ENCODE peak calls at places on chromosomes 4 and X, in eight cellular contexts. One of them, this sample, is unnamed.

GRCh38 chr4:15868065-15868464 is 70.5 kb downstream of the FGFBP1 start:
- DNase-seq in stimulated activated CD4-positive, alpha-beta T cell treated with anti-CD3 and anti-CD28 coated beads, Interleukin-12 subunit alpha, Interleukin-12 subunit beta, amount 100 ng/mL, for 24 hours: no peak
- DNase-seq in HEK293T: no peak
- DNase-seq in M059J: peak
- DNase-seq in NCI-H1436: no peak
- DNase-seq in tibial nerve: no peak
- DNase-seq in endothelial cell: no peak
- DNase-seq in NCI-H510A treated with DMSO at 0.1 percent for 48 hours: no peak
- DNase-seq in this sample: no peak

GRCh38 chr4:2074588-2074987 is 15.5 kb downstream of the NAT8L start:
- DNase-seq in HEK293T: no peak
- DNase-seq in M059J: no peak
- DNase-seq in endothelial cell: peak
- DNase-seq in NCI-H510A treated with DMSO at 0.1 percent for 48 hours: no peak
- DNase-seq in NCI-H1436: no peak
- DNase-seq in tibial nerve: no peak
- DNase-seq in stimulated activated CD4-positive, alpha-beta T cell treated with anti-CD3 and anti-CD28 coated beads, Interleukin-12 subunit alpha, Interleukin-12 subunit beta, amount 100 ng/mL, for 24 hours: no peak
- DNase-seq in this sample: no peak

GRCh38 chr4:15182600-15183222 is 180.4 kb downstream of the CPEB2 start:
- DNase-seq in HEK293T: no peak
- DNase-seq in stimulated activated CD4-positive, alpha-beta T cell treated with anti-CD3 and anti-CD28 coated beads, Interleukin-12 subunit alpha, Interleukin-12 subunit beta, amount 100 ng/mL, for 24 hours: no peak
- DNase-seq in tibial nerve: no peak
- DNase-seq in M059J: peak
- DNase-seq in endothelial cell: no peak
- DNase-seq in NCI-H1436: no peak
- DNase-seq in NCI-H510A treated with DMSO at 0.1 percent for 48 hours: no peak
- DNase-seq in this sample: no peak

GRCh38 chr4:87896020-87896621 is 63.4 kb downstream of the MEPE start:
- DNase-seq in NCI-H510A treated with DMSO at 0.1 percent for 48 hours: no peak
- DNase-seq in NCI-H1436: no peak
- DNase-seq in M059J: peak
- DNase-seq in endothelial cell: no peak
- DNase-seq in tibial nerve: peak
- DNase-seq in stimulated activated CD4-positive, alpha-beta T cell treated with anti-CD3 and anti-CD28 coated beads, Interleukin-12 subunit alpha, Interleukin-12 subunit beta, amount 100 ng/mL, for 24 hours: no peak
- DNase-seq in HEK293T: peak
- DNase-seq in this sample: peak

GRCh38 chrX:55839480-55839879 is 121.9 kb downstream of the RRAGB start:
- DNase-seq in HEK293T: no peak
- DNase-seq in M059J: no peak
- DNase-seq in stimulated activated CD4-positive, alpha-beta T cell treated with anti-CD3 and anti-CD28 coated beads, Interleukin-12 subunit alpha, Interleukin-12 subunit beta, amount 100 ng/mL, for 24 hours: no peak
- DNase-seq in NCI-H1436: no peak
- DNase-seq in endothelial cell: no peak
- DNase-seq in NCI-H510A treated with DMSO at 0.1 percent for 48 hours: no peak
- DNase-seq in tibial nerve: no peak
- DNase-seq in this sample: peak

GRCh38 chr4:78059524-78059889 is 2.4 kb downstream of the FRAS1 start:
- DNase-seq in tibial nerve: peak
- DNase-seq in M059J: peak
- DNase-seq in HEK293T: peak
- DNase-seq in endothelial cell: peak
- DNase-seq in stimulated activated CD4-positive, alpha-beta T cell treated with anti-CD3 and anti-CD28 coated beads, Interleukin-12 subunit alpha, Interleukin-12 subunit beta, amount 100 ng/mL, for 24 hours: no peak
- DNase-seq in NCI-H510A treated with DMSO at 0.1 percent for 48 hours: peak
- DNase-seq in NCI-H1436: peak
- DNase-seq in this sample: peak

GRCh38 chrX:131288738-131289511 is at the start of gene IGSF1:
- DNase-seq in HEK293T: peak
- DNase-seq in NCI-H510A treated with DMSO at 0.1 percent for 48 hours: no peak
- DNase-seq in stimulated activated CD4-positive, alpha-beta T cell treated with anti-CD3 and anti-CD28 coated beads, Interleukin-12 subunit alpha, Interleukin-12 subunit beta, amount 100 ng/mL, for 24 hours: no peak
- DNase-seq in M059J: peak
- DNase-seq in tibial nerve: no peak
- DNase-seq in NCI-H1436: no peak
- DNase-seq in endothelial cell: peak
- DNase-seq in this sample: peak

GRCh38 chr4:38529189-38530115 is 134.5 kb upstream of the KLF3 start:
- DNase-seq in HEK293T: no peak
- DNase-seq in stimulated activated CD4-positive, alpha-beta T cell treated with anti-CD3 and anti-CD28 coated beads, Interleukin-12 subunit alpha, Interleukin-12 subunit beta, amount 100 ng/mL, for 24 hours: no peak
- DNase-seq in NCI-H1436: peak
- DNase-seq in NCI-H510A treated with DMSO at 0.1 percent for 48 hours: peak
- DNase-seq in endothelial cell: peak
- DNase-seq in tibial nerve: no peak
- DNase-seq in M059J: no peak
- DNase-seq in this sample: no peak

GRCh38 chrX:48700246-48700645 is 3.7 kb downstream of the SUV39H1 start:
- DNase-seq in NCI-H510A treated with DMSO at 0.1 percent for 48 hours: no peak
- DNase-seq in HEK293T: no peak
- DNase-seq in stimulated activated CD4-positive, alpha-beta T cell treated with anti-CD3 and anti-CD28 coated beads, Interleukin-12 subunit alpha, Interleukin-12 subunit beta, amount 100 ng/mL, for 24 hours: no peak
- DNase-seq in endothelial cell: no peak
- DNase-seq in tibial nerve: no peak
- DNase-seq in M059J: no peak
- DNase-seq in NCI-H1436: no peak
- DNase-seq in this sample: no peak

GRCh38 chrX:153871451-153871850 is 14.5 kb downstream of the L1CAM start:
- DNase-seq in NCI-H1436: no peak
- DNase-seq in NCI-H510A treated with DMSO at 0.1 percent for 48 hours: no peak
- DNase-seq in M059J: no peak
- DNase-seq in HEK293T: no peak
- DNase-seq in endothelial cell: no peak
- DNase-seq in tibial nerve: no peak
- DNase-seq in stimulated activated CD4-positive, alpha-beta T cell treated with anti-CD3 and anti-CD28 coated beads, Interleukin-12 subunit alpha, Interleukin-12 subunit beta, amount 100 ng/mL, for 24 hours: no peak
- DNase-seq in this sample: peak

GRCh38 chrX:141278306-141278705 is 36.0 kb upstream of the SPANXC start:
- DNase-seq in tibial nerve: no peak
- DNase-seq in NCI-H1436: no peak
- DNase-seq in M059J: peak
- DNase-seq in stimulated activated CD4-positive, alpha-beta T cell treated with anti-CD3 and anti-CD28 coated beads, Interleukin-12 subunit alpha, Interleukin-12 subunit beta, amount 100 ng/mL, for 24 hours: no peak
- DNase-seq in NCI-H510A treated with DMSO at 0.1 percent for 48 hours: no peak
- DNase-seq in HEK293T: peak
- DNase-seq in endothelial cell: peak
- DNase-seq in this sample: peak

GRCh38 chr4:173494013-173494970 is 35.7 kb downstream of the HAND2 start:
- DNase-seq in NCI-H1436: peak
- DNase-seq in endothelial cell: peak
- DNase-seq in M059J: peak
- DNase-seq in HEK293T: peak
- DNase-seq in NCI-H510A treated with DMSO at 0.1 percent for 48 hours: peak
- DNase-seq in tibial nerve: peak
- DNase-seq in stimulated activated CD4-positive, alpha-beta T cell treated with anti-CD3 and anti-CD28 coated beads, Interleukin-12 subunit alpha, Interleukin-12 subunit beta, amount 100 ng/mL, for 24 hours: no peak
- DNase-seq in this sample: peak

GRCh38 chr4:124184767-124185166 is 527.8 kb downstream of the ANKRD50 start:
- DNase-seq in NCI-H510A treated with DMSO at 0.1 percent for 48 hours: no peak
- DNase-seq in stimulated activated CD4-positive, alpha-beta T cell treated with anti-CD3 and anti-CD28 coated beads, Interleukin-12 subunit alpha, Interleukin-12 subunit beta, amount 100 ng/mL, for 24 hours: no peak
- DNase-seq in NCI-H1436: no peak
- DNase-seq in HEK293T: no peak
- DNase-seq in endothelial cell: no peak
- DNase-seq in tibial nerve: no peak
- DNase-seq in M059J: no peak
- DNase-seq in this sample: no peak

GRCh38 chr4:21780158-21780557 is 168.4 kb downstream of the KCNIP4 start:
- DNase-seq in endothelial cell: no peak
- DNase-seq in HEK293T: no peak
- DNase-seq in M059J: peak
- DNase-seq in NCI-H1436: no peak
- DNase-seq in tibial nerve: no peak
- DNase-seq in stimulated activated CD4-positive, alpha-beta T cell treated with anti-CD3 and anti-CD28 coated beads, Interleukin-12 subunit alpha, Interleukin-12 subunit beta, amount 100 ng/mL, for 24 hours: no peak
- DNase-seq in NCI-H510A treated with DMSO at 0.1 percent for 48 hours: no peak
- DNase-seq in this sample: no peak

GRCh38 chrX:69116077-69116476 is 49.2 kb downstream of the PJA1 start:
- DNase-seq in NCI-H1436: no peak
- DNase-seq in tibial nerve: no peak
- DNase-seq in endothelial cell: no peak
- DNase-seq in M059J: peak
- DNase-seq in NCI-H510A treated with DMSO at 0.1 percent for 48 hours: no peak
- DNase-seq in stimulated activated CD4-positive, alpha-beta T cell treated with anti-CD3 and anti-CD28 coated beads, Interleukin-12 subunit alpha, Interleukin-12 subunit beta, amount 100 ng/mL, for 24 hours: no peak
- DNase-seq in HEK293T: no peak
- DNase-seq in this sample: no peak

GRCh38 chr4:19224820-19225219 is 1026.9 kb upstream of the SLIT2 start:
- DNase-seq in M059J: peak
- DNase-seq in NCI-H510A treated with DMSO at 0.1 percent for 48 hours: peak
- DNase-seq in NCI-H1436: peak
- DNase-seq in stimulated activated CD4-positive, alpha-beta T cell treated with anti-CD3 and anti-CD28 coated beads, Interleukin-12 subunit alpha, Interleukin-12 subunit beta, amount 100 ng/mL, for 24 hours: no peak
- DNase-seq in HEK293T: no peak
- DNase-seq in endothelial cell: no peak
- DNase-seq in tibial nerve: no peak
- DNase-seq in this sample: no peak

GRCh38 chr4:10405672-10406071 is 51.6 kb downstream of the ZNF518B start:
- DNase-seq in M059J: no peak
- DNase-seq in NCI-H510A treated with DMSO at 0.1 percent for 48 hours: no peak
- DNase-seq in stimulated activated CD4-positive, alpha-beta T cell treated with anti-CD3 and anti-CD28 coated beads, Interleukin-12 subunit alpha, Interleukin-12 subunit beta, amount 100 ng/mL, for 24 hours: no peak
- DNase-seq in tibial nerve: no peak
- DNase-seq in endothelial cell: no peak
- DNase-seq in HEK293T: no peak
- DNase-seq in NCI-H1436: no peak
- DNase-seq in this sample: no peak

GRCh38 chr4:152193059-152193458 is 342.8 kb downstream of the FBXW7 start:
- DNase-seq in tibial nerve: no peak
- DNase-seq in endothelial cell: no peak
- DNase-seq in M059J: no peak
- DNase-seq in NCI-H510A treated with DMSO at 0.1 percent for 48 hours: no peak
- DNase-seq in NCI-H1436: no peak
- DNase-seq in HEK293T: no peak
- DNase-seq in stimulated activated CD4-positive, alpha-beta T cell treated with anti-CD3 and anti-CD28 coated beads, Interleukin-12 subunit alpha, Interleukin-12 subunit beta, amount 100 ng/mL, for 24 hours: no peak
- DNase-seq in this sample: no peak

GRCh38 chr4:856468-856901 is 30.6 kb upstream of the CPLX1 start:
- DNase-seq in tibial nerve: no peak
- DNase-seq in M059J: no peak
- DNase-seq in endothelial cell: no peak
- DNase-seq in NCI-H510A treated with DMSO at 0.1 percent for 48 hours: no peak
- DNase-seq in HEK293T: no peak
- DNase-seq in stimulated activated CD4-positive, alpha-beta T cell treated with anti-CD3 and anti-CD28 coated beads, Interleukin-12 subunit alpha, Interleukin-12 subunit beta, amount 100 ng/mL, for 24 hours: no peak
- DNase-seq in NCI-H1436: no peak
- DNase-seq in this sample: no peak

GRCh38 chrX:50812995-50813842 is 775 bp downstream of the SHROOM4 start:
- DNase-seq in M059J: peak
- DNase-seq in NCI-H510A treated with DMSO at 0.1 percent for 48 hours: peak
- DNase-seq in NCI-H1436: no peak
- DNase-seq in endothelial cell: peak
- DNase-seq in HEK293T: peak
- DNase-seq in tibial nerve: no peak
- DNase-seq in stimulated activated CD4-positive, alpha-beta T cell treated with anti-CD3 and anti-CD28 coated beads, Interleukin-12 subunit alpha, Interleukin-12 subunit beta, amount 100 ng/mL, for 24 hours: no peak
- DNase-seq in this sample: peak

GRCh38 chr4:114316789-114317188 is 281.8 kb upstream of the UGT8 start:
- DNase-seq in NCI-H510A treated with DMSO at 0.1 percent for 48 hours: no peak
- DNase-seq in NCI-H1436: no peak
- DNase-seq in stimulated activated CD4-positive, alpha-beta T cell treated with anti-CD3 and anti-CD28 coated beads, Interleukin-12 subunit alpha, Interleukin-12 subunit beta, amount 100 ng/mL, for 24 hours: no peak
- DNase-seq in M059J: no peak
- DNase-seq in tibial nerve: no peak
- DNase-seq in endothelial cell: no peak
- DNase-seq in HEK293T: no peak
- DNase-seq in this sample: no peak

GRCh38 chrX:108584617-108585211 is 145.1 kb downstream of the COL4A5 start:
- DNase-seq in NCI-H1436: no peak
- DNase-seq in M059J: peak
- DNase-seq in tibial nerve: no peak
- DNase-seq in HEK293T: peak
- DNase-seq in stimulated activated CD4-positive, alpha-beta T cell treated with anti-CD3 and anti-CD28 coated beads, Interleukin-12 subunit alpha, Interleukin-12 subunit beta, amount 100 ng/mL, for 24 hours: no peak
- DNase-seq in NCI-H510A treated with DMSO at 0.1 percent for 48 hours: no peak
- DNase-seq in endothelial cell: peak
- DNase-seq in this sample: peak

GRCh38 chr4:107654694-107655093 is 65.3 kb downstream of the PAPSS1 start:
- DNase-seq in endothelial cell: no peak
- DNase-seq in stimulated activated CD4-positive, alpha-beta T cell treated with anti-CD3 and anti-CD28 coated beads, Interleukin-12 subunit alpha, Interleukin-12 subunit beta, amount 100 ng/mL, for 24 hours: no peak
- DNase-seq in HEK293T: peak
- DNase-seq in tibial nerve: no peak
- DNase-seq in NCI-H510A treated with DMSO at 0.1 percent for 48 hours: peak
- DNase-seq in NCI-H1436: no peak
- DNase-seq in M059J: no peak
- DNase-seq in this sample: peak

GRCh38 chr4:54058171-54058570 is 6.2 kb downstream of the CHIC2 start:
- DNase-seq in HEK293T: no peak
- DNase-seq in endothelial cell: no peak
- DNase-seq in NCI-H1436: no peak
- DNase-seq in NCI-H510A treated with DMSO at 0.1 percent for 48 hours: no peak
- DNase-seq in M059J: no peak
- DNase-seq in stimulated activated CD4-positive, alpha-beta T cell treated with anti-CD3 and anti-CD28 coated beads, Interleukin-12 subunit alpha, Interleukin-12 subunit beta, amount 100 ng/mL, for 24 hours: no peak
- DNase-seq in tibial nerve: no peak
- DNase-seq in this sample: no peak

GRCh38 chrX:123513585-123514278 is 219.1 kb downstream of the THOC2 start:
- DNase-seq in NCI-H510A treated with DMSO at 0.1 percent for 48 hours: no peak
- DNase-seq in M059J: no peak
- DNase-seq in endothelial cell: no peak
- DNase-seq in stimulated activated CD4-positive, alpha-beta T cell treated with anti-CD3 and anti-CD28 coated beads, Interleukin-12 subunit alpha, Interleukin-12 subunit beta, amount 100 ng/mL, for 24 hours: no peak
- DNase-seq in NCI-H1436: no peak
- DNase-seq in HEK293T: no peak
- DNase-seq in tibial nerve: no peak
- DNase-seq in this sample: no peak

GRCh38 chr4:38040619-38041018 is 80.4 kb downstream of the PTTG2 start:
- DNase-seq in HEK293T: no peak
- DNase-seq in endothelial cell: no peak
- DNase-seq in NCI-H1436: no peak
- DNase-seq in M059J: no peak
- DNase-seq in NCI-H510A treated with DMSO at 0.1 percent for 48 hours: no peak
- DNase-seq in tibial nerve: no peak
- DNase-seq in stimulated activated CD4-positive, alpha-beta T cell treated with anti-CD3 and anti-CD28 coated beads, Interleukin-12 subunit alpha, Interleukin-12 subunit beta, amount 100 ng/mL, for 24 hours: no peak
- DNase-seq in this sample: no peak

GRCh38 chr4:151700566-151701316 is 60.1 kb downstream of the GATB start:
- DNase-seq in endothelial cell: no peak
- DNase-seq in NCI-H510A treated with DMSO at 0.1 percent for 48 hours: no peak
- DNase-seq in NCI-H1436: no peak
- DNase-seq in tibial nerve: no peak
- DNase-seq in stimulated activated CD4-positive, alpha-beta T cell treated with anti-CD3 and anti-CD28 coated beads, Interleukin-12 subunit alpha, Interleukin-12 subunit beta, amount 100 ng/mL, for 24 hours: no peak
- DNase-seq in HEK293T: no peak
- DNase-seq in M059J: no peak
- DNase-seq in this sample: no peak

GRCh38 chr4:10084651-10085320 is 31.8 kb downstream of the WDR1 start:
- DNase-seq in HEK293T: no peak
- DNase-seq in NCI-H1436: no peak
- DNase-seq in endothelial cell: no peak
- DNase-seq in stimulated activated CD4-positive, alpha-beta T cell treated with anti-CD3 and anti-CD28 coated beads, Interleukin-12 subunit alpha, Interleukin-12 subunit beta, amount 100 ng/mL, for 24 hours: no peak
- DNase-seq in tibial nerve: no peak
- DNase-seq in M059J: no peak
- DNase-seq in NCI-H510A treated with DMSO at 0.1 percent for 48 hours: no peak
- DNase-seq in this sample: no peak

GRCh38 chr4:87853108-87853507 is 20.3 kb downstream of the MEPE start:
- DNase-seq in NCI-H1436: no peak
- DNase-seq in stimulated activated CD4-positive, alpha-beta T cell treated with anti-CD3 and anti-CD28 coated beads, Interleukin-12 subunit alpha, Interleukin-12 subunit beta, amount 100 ng/mL, for 24 hours: no peak
- DNase-seq in tibial nerve: peak
- DNase-seq in M059J: peak
- DNase-seq in HEK293T: peak
- DNase-seq in endothelial cell: no peak
- DNase-seq in NCI-H510A treated with DMSO at 0.1 percent for 48 hours: peak
- DNase-seq in this sample: no peak

GRCh38 chrX:51867626-51868025 is 25.8 kb upstream of the MAGED1 start:
- DNase-seq in tibial nerve: no peak
- DNase-seq in NCI-H510A treated with DMSO at 0.1 percent for 48 hours: no peak
- DNase-seq in NCI-H1436: no peak
- DNase-seq in endothelial cell: no peak
- DNase-seq in HEK293T: no peak
- DNase-seq in stimulated activated CD4-positive, alpha-beta T cell treated with anti-CD3 and anti-CD28 coated beads, Interleukin-12 subunit alpha, Interleukin-12 subunit beta, amount 100 ng/mL, for 24 hours: no peak
- DNase-seq in M059J: no peak
- DNase-seq in this sample: no peak

GRCh38 chrX:129678176-129678880 is 23.6 kb upstream of the APLN start:
- DNase-seq in HEK293T: no peak
- DNase-seq in endothelial cell: no peak
- DNase-seq in NCI-H1436: peak
- DNase-seq in NCI-H510A treated with DMSO at 0.1 percent for 48 hours: peak
- DNase-seq in M059J: peak
- DNase-seq in stimulated activated CD4-positive, alpha-beta T cell treated with anti-CD3 and anti-CD28 coated beads, Interleukin-12 subunit alpha, Interleukin-12 subunit beta, amount 100 ng/mL, for 24 hours: no peak
- DNase-seq in tibial nerve: no peak
- DNase-seq in this sample: no peak

GRCh38 chrX:13369541-13370140 is 49.8 kb upstream of the ATXN3L start:
- DNase-seq in NCI-H1436: no peak
- DNase-seq in NCI-H510A treated with DMSO at 0.1 percent for 48 hours: no peak
- DNase-seq in tibial nerve: no peak
- DNase-seq in M059J: no peak
- DNase-seq in endothelial cell: no peak
- DNase-seq in stimulated activated CD4-positive, alpha-beta T cell treated with anti-CD3 and anti-CD28 coated beads, Interleukin-12 subunit alpha, Interleukin-12 subunit beta, amount 100 ng/mL, for 24 hours: no peak
- DNase-seq in HEK293T: no peak
- DNase-seq in this sample: no peak

GRCh38 chr4:4656977-4657376 is 115.1 kb upstream of the STX18 start:
- DNase-seq in NCI-H510A treated with DMSO at 0.1 percent for 48 hours: no peak
- DNase-seq in M059J: no peak
- DNase-seq in NCI-H1436: no peak
- DNase-seq in endothelial cell: no peak
- DNase-seq in stimulated activated CD4-positive, alpha-beta T cell treated with anti-CD3 and anti-CD28 coated beads, Interleukin-12 subunit alpha, Interleukin-12 subunit beta, amount 100 ng/mL, for 24 hours: no peak
- DNase-seq in tibial nerve: no peak
- DNase-seq in HEK293T: no peak
- DNase-seq in this sample: no peak

GRCh38 chrX:32118832-32119231 is 1047.0 kb upstream of the FTHL17 start:
- DNase-seq in stimulated activated CD4-positive, alpha-beta T cell treated with anti-CD3 and anti-CD28 coated beads, Interleukin-12 subunit alpha, Interleukin-12 subunit beta, amount 100 ng/mL, for 24 hours: no peak
- DNase-seq in HEK293T: no peak
- DNase-seq in NCI-H510A treated with DMSO at 0.1 percent for 48 hours: no peak
- DNase-seq in NCI-H1436: no peak
- DNase-seq in tibial nerve: no peak
- DNase-seq in endothelial cell: no peak
- DNase-seq in M059J: no peak
- DNase-seq in this sample: no peak

This sample was measured in nephron progenitor cell.